ENCODE peak calls at places on chromosomes 6 and 20, in ten cellular contexts. P, Z, Q, K, C, F, A, D, T and I are unnamed samples. For H3K4me1 and H3K9me3, the result is how much of the 10 kb centered on the place peaks cover.

GRCh38 chr20:59611286-59611685 is 6.9 kb downstream of the PHACTR3 start:
- DNase-seq in P (no peak), Z (no peak), Q (no peak), K (no peak), C (no peak), F (no peak), A (no peak), D (peak), T (no peak), I (no peak)

GRCh38 chr6:111663692-111664564 is 58.2 kb upstream of the TRAF3IP2 start:
- DNase-seq in P (no peak), Z (peak), Q (no peak), K (no peak), C (no peak), F (peak), A (no peak), D (peak), T (peak), I (peak)

GRCh38 chr20:24773751-24774201 is 175.3 kb upstream of the CST7 start:
- DNase-seq in P (no peak), Z (no peak), Q (no peak), K (no peak), C (no peak), F (peak), A (no peak), D (no peak), T (no peak), I (no peak)

GRCh38 chr6:5950448-5950847 is 56.3 kb downstream of the NRN1 start:
- DNase-seq in P (no peak), Z (no peak), Q (no peak), K (no peak), C (no peak), F (no peak), A (no peak), D (peak), T (no peak), I (no peak)

GRCh38 chr6:88586371-88587157 is 376.9 kb downstream of the RNGTT start:
- DNase-seq in P (no peak), Z (no peak), Q (no peak), K (no peak), C (no peak), F (no peak), A (no peak), D (no peak), T (no peak), I (no peak)

GRCh38 chr6:27546522-27546921 is 73.6 kb upstream of the ZNF184 start:
- DNase-seq in P (no peak), Z (no peak), Q (no peak), K (no peak), C (no peak), F (no peak), A (no peak), D (no peak), T (no peak), I (no peak)

GRCh38 chr6:142009647-142010046 is 123.1 kb upstream of the GJE1 start:
- DNase-seq in P (no peak), Z (no peak), Q (no peak), K (peak), C (no peak), F (peak), A (no peak), D (no peak), T (no peak), I (no peak)

GRCh38 chr6:116015560-116015959 is 45.1 kb downstream of the FRK start:
- DNase-seq in P (no peak), Z (no peak), Q (no peak), K (no peak), C (no peak), F (no peak), A (no peak), D (no peak), T (no peak), I (no peak)

GRCh38 chr6:20440291-20440690 is 38.6 kb downstream of the E2F3 start:
- DNase-seq in P (no peak), Z (no peak), Q (no peak), K (no peak), C (no peak), F (no peak), A (no peak), D (no peak), T (no peak), I (no peak)

GRCh38 chr6:114140416-114140815 is 169.5 kb upstream of the HDAC2 start:
- DNase-seq in P (no peak), Z (no peak), Q (no peak), K (no peak), C (no peak), F (peak), A (no peak), D (no peak), T (no peak), I (no peak)

GRCh38 chr6:127397729-127398609 is 54.6 kb upstream of the ECHDC1 start:
- DNase-seq in P (no peak), Z (no peak), Q (no peak), K (no peak), C (no peak), F (no peak), A (no peak), D (no peak), T (no peak), I (no peak)

GRCh38 chr20:32149566-32150170 is 40.2 kb downstream of the TM9SF4 start:
- DNase-seq in P (peak), Z (no peak), Q (no peak), K (no peak), C (no peak), F (peak), A (no peak), D (no peak), T (no peak), I (no peak)
- H3K4me1 ChIP-seq in P (under half), Z (under half), Q (under half), K (under half), C (under half), F (under half), A (under half), D (under half), T (under half), I (under half)

DNA sequence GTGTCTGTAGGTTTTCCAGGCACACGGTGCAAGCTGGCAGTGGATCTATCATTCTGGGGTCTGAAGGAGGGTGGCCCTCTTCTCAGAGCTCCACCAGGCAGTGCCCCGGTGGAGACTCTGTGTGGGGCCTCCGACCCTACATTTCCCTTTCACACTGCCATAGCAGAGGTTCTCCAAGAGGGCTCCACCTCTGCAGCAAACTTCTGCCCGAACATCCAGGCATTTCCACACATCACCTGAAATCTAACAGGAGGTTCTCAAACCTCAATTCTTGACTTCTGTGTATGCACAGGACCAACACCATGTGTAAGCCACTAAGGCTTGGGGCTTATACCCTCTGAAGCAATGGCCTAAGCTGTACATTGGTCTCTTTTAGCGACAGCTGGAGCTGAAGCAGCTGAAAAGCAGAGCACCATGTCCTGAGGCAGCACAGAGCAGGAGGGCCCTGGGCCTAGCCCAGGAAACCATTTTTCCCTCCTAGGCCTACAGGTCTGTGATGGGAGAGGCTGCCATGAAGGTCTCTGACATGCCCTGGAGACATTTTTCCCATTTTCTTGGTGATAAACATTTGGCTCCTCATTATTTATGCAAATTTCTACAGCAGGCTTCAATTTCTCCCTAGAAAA is 253.3 kb downstream of the ERMARD start:
- DNase-seq in P (no peak), Z (no peak), Q (no peak), K (no peak), C (no peak), F (no peak), A (no peak), D (no peak), T (no peak), I (no peak)
- H3K9me3 ChIP-seq in P (under half), Z (under half), Q (under half), K (under half), C (under half), F (under half), A (under half), D (under half), T (under half), I (under half)

GRCh38 chr6:106536357-106536756 is 92.9 kb downstream of the RTN4IP1 start:
- DNase-seq in P (no peak), Z (no peak), Q (no peak), K (no peak), C (no peak), F (peak), A (no peak), D (no peak), T (no peak), I (no peak)
- H3K4me1 ChIP-seq in P (under half), Z (under half), Q (under half), K (under half), C (under half), F (under half), A (under half), D (under half), T (under half), I (under half)

GRCh38 chr20:61230-61629 is 26.2 kb upstream of the DEFB125 start:
- DNase-seq in P (no peak), Z (no peak), Q (no peak), K (no peak), C (no peak), F (no peak), A (no peak), D (no peak), T (no peak), I (no peak)
- H3K9me3 ChIP-seq in P (under half), Z (under half), Q (under half), K (under half), C (under half), F (under half), A (under half), D (under half), T (under half), I (under half)

GRCh38 chr6:1854296-1854695 is 244.6 kb downstream of the FOXC1 start:
- DNase-seq in P (no peak), Z (no peak), Q (no peak), K (no peak), C (no peak), F (no peak), A (no peak), D (peak), T (no peak), I (no peak)

GRCh38 chr6:1850581-1851157 is 241.0 kb downstream of the FOXC1 start:
- DNase-seq in P (no peak), Z (no peak), Q (no peak), K (no peak), C (no peak), F (no peak), A (no peak), D (peak), T (no peak), I (no peak)

GRCh38 chr6:1853761-1854160 is 244.0 kb downstream of the FOXC1 start:
- DNase-seq in P (no peak), Z (no peak), Q (no peak), K (no peak), C (no peak), F (no peak), A (no peak), D (no peak), T (no peak), I (no peak)

GRCh38 chr6:1849686-1850580 is 240.2 kb downstream of the FOXC1 start:
- DNase-seq in P (no peak), Z (no peak), Q (no peak), K (no peak), C (no peak), F (no peak), A (no peak), D (no peak), T (no peak), I (no peak)

DNA sequence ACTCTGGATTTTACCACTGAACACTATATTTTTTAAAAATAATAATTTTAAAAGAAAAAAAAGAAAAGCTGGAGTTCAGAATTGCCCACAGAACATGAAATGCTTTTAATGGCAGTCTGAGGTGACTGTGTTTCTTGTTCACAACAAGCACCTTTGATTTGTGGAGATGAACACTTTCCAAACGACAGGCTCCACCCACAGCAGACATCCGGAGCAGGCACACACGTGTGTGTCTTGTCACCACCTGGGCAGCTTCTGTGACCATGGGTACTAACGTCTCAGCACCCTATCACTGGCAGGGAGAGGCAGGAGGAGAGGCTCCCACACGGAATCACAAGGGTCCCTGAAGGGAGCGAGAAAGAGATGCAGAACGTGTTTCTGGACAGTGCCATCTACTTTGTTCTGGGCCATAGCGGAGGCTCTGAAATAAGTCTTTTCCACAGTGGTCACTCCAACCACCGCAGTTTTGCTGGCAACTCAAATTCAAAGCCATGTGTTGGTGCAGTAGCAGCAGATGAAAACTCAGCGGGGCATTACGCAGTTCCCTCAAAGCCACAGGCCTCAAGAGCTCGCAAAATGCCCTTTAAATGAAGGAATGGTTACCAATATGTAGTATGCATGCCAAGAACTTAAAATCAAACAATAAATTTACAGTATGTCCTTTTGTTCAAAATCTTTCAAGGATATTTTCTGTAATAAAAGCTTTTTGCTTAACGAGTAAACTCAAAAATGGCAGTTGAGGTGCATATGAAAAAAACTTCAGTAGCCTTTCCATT is 242.2 kb downstream of the FOXC1 start:
- DNase-seq in P (no peak), Z (no peak), Q (no peak), K (no peak), C (no peak), F (no peak), A (no peak), D (no peak), T (no peak), I (no peak)
- H3K4me1 ChIP-seq in P (under half), Z (under half), Q (under half), K (under half), C (under half), F (under half), A (under half), D (under half), T (under half), I (under half)